ENCODE peak calls at places on chromosomes 13 and 19, in ten cellular contexts. S is fibroblast of lung, G is H9, Y is A549, M is GM23248, P is PC-3, K is mammary epithelial cell, C is GM23338, H is endothelial cell of umbilical vein, V is Karpas-422. O is an unnamed sample.

GRCh38 chr13:22596157-22596863 is 584.5 kb upstream of the SGCG start:
- DNase-seq in M (peak; percentile 3), P (no peak), G (no peak), Y (no peak), S (no peak), K (no peak), C (no peak), H (no peak), V (no peak), O (no peak)

GRCh38 chr13:55341891-55342290 is 1798.8 kb upstream of the PRR20A start:
- DNase-seq in P (no peak), V (no peak), H (no peak), K (no peak), C (no peak), Y (no peak), S (no peak), M (no peak), G (no peak), O (no peak)

GRCh38 chr13:97855570-97855970 is 97.9 kb upstream of the IPO5 start:
- DNase-seq in Y (peak; percentile 47), C (peak; percentile 92), H (peak; percentile 78), S (peak; percentile 93), P (peak; percentile 77), G (peak; percentile 46), V (peak; percentile 80), M (peak; percentile 88), K (peak; percentile 39), O (peak; percentile 73)

GRCh38 chr19:42217522-42218442 is at the start of gene DEDD2:
- DNase-seq in G (peak; percentile 97), M (peak; percentile 99), K (peak; percentile 98), Y (peak; percentile 99), P (peak; percentile 96), C (peak; percentile 96), V (peak; percentile 99), H (peak; percentile 96), S (peak; percentile 96), O (peak; percentile 94)

GRCh38 chr19:4066682-4067395 is at the start of gene ZBTB7A:
- DNase-seq in V (peak; percentile 89), P (peak; percentile 53), S (peak; percentile 76), M (peak; percentile 85), Y (peak; percentile 70), K (peak; percentile 68), G (peak; percentile 61), C (peak; percentile 74), H (peak; percentile 63), O (peak; percentile 43)

GRCh38 chr13:60414177-60414576 is 17.2 kb downstream of the TDRD3 start:
- DNase-seq in C (no peak), H (no peak), M (no peak), G (no peak), V (no peak), S (no peak), K (no peak), Y (no peak), P (no peak), O (no peak)

GRCh38 chr13:114118763-114119123 is 13.7 kb downstream of the RASA3 start:
- DNase-seq in C (no peak), H (peak; percentile 90), M (peak; percentile 65), K (no peak), Y (peak; percentile 55), P (peak; percentile 18), G (no peak), S (peak; percentile 66), V (no peak), O (no peak)

GRCh38 chr13:29383476-29383875 is 212.0 kb downstream of the SLC7A1 start:
- DNase-seq in C (no peak), V (no peak), H (no peak), G (no peak), S (no peak), K (no peak), P (no peak), Y (no peak), M (no peak), O (no peak)

GRCh38 chr19:48780684-48781391 is 25.5 kb downstream of the FGF21 start:
- DNase-seq in C (no peak), V (no peak), M (peak; percentile 34), Y (no peak), P (no peak), S (peak; percentile 86), K (no peak), G (no peak), H (peak; percentile 43), O (peak; percentile 22)
- H3K4me2 ChIP-seq in C (no peak overlapping the region), V (no peak overlapping the region), M (no peak overlapping the region), Y (peak overlapping the region; percentile 23), P (no peak overlapping the region), S (no peak overlapping the region), K (no peak overlapping the region), G (no peak overlapping the region), H (no peak overlapping the region), O (no peak overlapping the region)

DNA sequence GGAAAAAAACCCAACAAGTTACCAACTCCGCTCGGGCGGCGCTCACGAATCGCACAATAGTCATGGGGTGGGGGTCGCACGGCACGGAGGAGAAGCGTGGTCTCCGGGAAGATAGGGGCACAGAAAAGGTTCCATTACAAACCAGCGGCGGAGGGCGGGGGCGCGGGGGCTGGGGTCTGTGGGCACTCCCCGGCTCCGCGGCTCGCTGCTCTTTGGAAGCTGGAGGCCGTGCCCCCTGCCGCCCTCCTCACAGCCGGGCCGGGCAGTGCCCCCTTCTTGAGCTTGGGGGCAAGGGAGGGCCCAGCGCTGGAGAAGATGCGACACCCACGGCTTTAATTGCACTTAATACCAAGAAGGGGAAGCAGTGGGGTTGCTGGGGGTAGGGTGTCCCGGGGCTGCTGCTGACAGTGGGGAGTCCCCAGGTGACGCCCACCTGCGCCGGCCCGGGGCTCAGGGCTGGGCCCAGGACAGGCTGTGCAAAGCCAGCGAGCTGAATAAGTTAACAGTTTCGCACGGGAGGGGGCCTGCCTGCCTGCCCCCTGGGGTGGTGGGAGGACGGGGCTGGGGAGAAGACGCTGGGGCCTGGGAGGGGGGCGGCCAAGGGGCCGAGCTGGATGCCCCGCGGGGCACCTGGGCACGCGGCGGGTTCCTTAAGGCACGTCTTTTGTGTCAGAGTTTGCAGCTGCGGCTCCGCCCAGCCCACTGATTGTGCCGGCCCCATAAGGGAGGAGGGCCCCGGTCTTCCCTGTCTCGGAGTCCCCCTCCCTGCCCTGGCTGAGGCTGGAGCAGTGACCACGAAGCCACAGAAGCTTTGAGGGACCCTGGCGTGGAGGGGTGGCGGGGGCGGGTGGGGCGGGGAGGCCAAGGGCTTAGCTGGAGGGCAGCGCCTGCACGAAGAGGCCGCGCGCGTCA is 9.8 kb downstream of the DCAF15 start:
- DNase-seq in P (no peak), V (no peak), S (peak; percentile 30), G (peak; percentile 77), M (no peak), H (no peak), Y (no peak), C (peak; percentile 77), K (no peak), O (no peak)
- H3K4me2 ChIP-seq in P (no peak overlapping the region), V (no peak overlapping the region), S (no peak overlapping the region), G (no peak overlapping the region), M (no peak overlapping the region), H (no peak overlapping the region), Y (no peak overlapping the region), C (peak overlapping the region; percentile 96), K (no peak overlapping the region), O (peak overlapping the region; percentile 70)

GRCh38 chr19:15293751-15294505 is 38.4 kb downstream of the BRD4 start:
- DNase-seq in Y (no peak), M (peak; percentile 63), P (no peak), V (no peak), C (peak; percentile 53), K (no peak), S (peak; percentile 76), G (no peak), H (no peak), O (no peak)
- H3K4me2 ChIP-seq in Y (peak overlapping the region; percentile 17), M (peak overlapping the region; percentile 41), P (no peak overlapping the region), V (peak overlapping the region; percentile 41), C (no peak overlapping the region), K (no peak overlapping the region), S (no peak overlapping the region), G (no peak overlapping the region), H (no peak overlapping the region), O (no peak overlapping the region)

DNA sequence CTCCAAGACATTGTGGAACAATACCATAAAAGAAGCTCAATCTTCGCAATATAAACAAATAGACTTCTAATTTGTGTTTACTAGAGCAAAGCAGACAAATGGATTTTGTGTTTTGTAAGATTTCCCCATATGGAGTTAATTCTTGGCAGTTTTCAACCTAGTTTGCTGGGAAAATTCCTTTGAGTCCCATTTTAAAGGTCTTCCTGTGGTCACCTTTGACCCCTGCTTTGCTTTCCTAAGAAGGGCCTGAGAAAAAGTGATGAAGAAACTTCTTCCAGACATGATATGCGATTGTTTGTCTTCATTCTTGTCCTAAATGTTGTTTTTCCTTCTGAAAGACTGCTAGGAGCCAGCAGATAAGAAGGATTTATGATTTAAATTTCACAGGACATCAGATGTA is 276.5 kb downstream of the LHFPL6 start:
- DNase-seq in M (no peak), Y (no peak), H (no peak), C (no peak), K (no peak), P (no peak), V (no peak), S (peak; percentile 66), G (no peak), O (no peak)
- H3K4me2 ChIP-seq in M (no peak overlapping the region), Y (no peak overlapping the region), H (no peak overlapping the region), C (no peak overlapping the region), K (no peak overlapping the region), P (no peak overlapping the region), V (no peak overlapping the region), S (no peak overlapping the region), G (no peak overlapping the region), O (no peak overlapping the region)

DNA sequence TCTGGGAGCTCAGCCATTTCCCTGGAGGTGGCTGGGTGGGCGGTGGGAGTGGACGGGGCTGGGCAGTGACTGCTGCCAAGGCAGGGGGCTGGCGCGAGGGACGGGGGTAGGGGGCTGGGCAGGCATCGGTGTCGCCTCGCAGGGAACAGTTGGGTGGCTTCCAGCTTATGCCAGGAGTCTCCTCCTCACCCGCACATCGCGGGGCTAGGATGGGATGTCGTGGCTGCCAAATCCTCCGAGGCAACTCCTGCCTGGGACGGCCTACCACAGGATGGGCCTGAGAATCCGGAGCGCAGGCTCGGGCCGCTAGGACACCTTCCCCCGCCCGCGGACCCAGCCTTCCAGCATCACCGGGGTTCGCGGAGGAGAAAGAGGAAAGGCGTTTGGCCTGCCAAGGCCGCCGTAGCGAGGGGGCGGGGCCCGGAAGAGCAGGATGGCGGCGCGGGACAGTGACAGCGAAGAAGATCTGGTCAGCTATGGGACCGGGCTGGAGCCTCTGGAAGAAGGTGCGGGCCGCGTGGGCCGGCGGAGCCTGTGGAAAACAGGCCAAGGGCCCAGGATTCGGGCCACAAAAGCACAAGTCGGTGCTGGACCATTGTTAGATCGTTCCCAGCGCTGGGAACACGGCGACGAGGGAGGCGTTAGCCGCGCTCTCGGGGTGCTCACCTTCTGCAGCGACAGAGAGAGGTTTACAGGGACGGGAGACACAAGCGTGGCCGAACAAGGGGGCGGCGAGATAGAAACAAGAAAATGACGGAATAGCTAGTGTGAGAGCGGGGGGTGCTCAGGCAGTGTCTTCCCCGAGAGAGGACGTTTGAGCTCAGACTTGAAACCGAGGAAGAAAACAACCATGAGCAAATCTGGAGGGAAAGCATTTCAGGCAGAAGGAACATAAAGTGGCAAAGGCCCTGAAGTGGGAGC is at the start of gene GPATCH1:
- DNase-seq in G (peak; percentile 91), C (peak; percentile 97), Y (peak; percentile 99), P (peak; percentile 82), H (peak; percentile 87), K (peak; percentile 80), M (peak; percentile 95), V (peak; percentile 94), S (peak; percentile 78), O (peak; percentile 75)
- H3K4me2 ChIP-seq in G (peak within 1 kb of the TSS; percentile 99), C (peak within 1 kb of the TSS; percentile 98), Y (peak within 1 kb of the TSS; percentile 88), P (peak within 1 kb of the TSS; percentile 85), H (peak within 1 kb of the TSS; percentile 91), K (peak within 1 kb of the TSS; percentile 82), M (peak within 1 kb of the TSS; percentile 83), V (peak within 1 kb of the TSS; percentile 89), S (peak within 1 kb of the TSS; percentile 96), O (peak within 1 kb of the TSS; percentile 99)